ENCODE peak calls at places on chromosomes 12 and 14, in four cellular contexts. H, Z, F and U are unnamed samples.

GRCh38 chr12:12200363-12200762 is 66.5 kb downstream of the LRP6 start:
- DNase-seq in H (no peak), Z (no peak), F (no peak), U (no peak)

GRCh38 chr12:6888360-6888759 is 15.3 kb upstream of the SPSB2 start:
- DNase-seq in Z (no peak), H (no peak), F (no peak), U (no peak)

GRCh38 chr12:49916129-49916919 is 12.6 kb upstream of the FAIM2 start:
- DNase-seq in Z (no peak), H (no peak), F (no peak), U (no peak)

GRCh38 chr14:29242755-29243340 is 476.3 kb downstream of the FOXG1 start:
- DNase-seq in F (no peak), H (no peak), Z (no peak), U (no peak)

GRCh38 chr12:55847603-55848329 is 5.0 kb upstream of the MMP19 start:
- DNase-seq in Z (peak; percentile 95), H (peak; percentile 73), F (peak; percentile 70), U (no peak)

GRCh38 chr14:92430686-92431085 is 82.9 kb upstream of the RIN3 start:
- DNase-seq in Z (no peak), H (no peak), F (no peak), U (no peak)

GRCh38 chr14:63672417-63673180 is 30.9 kb upstream of the WDR89 start:
- DNase-seq in F (no peak), Z (no peak), H (no peak), U (no peak)

GRCh38 chr12:46451276-46452021 is 78.9 kb upstream of the SLC38A2 start:
- DNase-seq in H (no peak), Z (no peak), F (no peak), U (no peak)

GRCh38 chr12:57135487-57135886 is 7.2 kb downstream of the LRP1 start:
- DNase-seq in H (no peak), F (no peak), Z (no peak), U (no peak)

GRCh38 chr12:65335021-65335714 is 56.7 kb downstream of the MSRB3 start:
- DNase-seq in Z (no peak), F (peak; percentile 3), H (peak; percentile 42), U (no peak)

GRCh38 chr12:13670249-13670648 is 311.2 kb downstream of the GRIN2B start:
- DNase-seq in F (no peak), Z (no peak), H (no peak), U (no peak)

GRCh38 chr14:103562385-103563088 is at the start of the genes BAG5 and COA8:
- DNase-seq in H (peak; percentile 87), F (peak; percentile 89), Z (no peak), U (peak; percentile 95)

GRCh38 chr14:51431033-51431709 is 191.1 kb downstream of the TMX1 start:
- DNase-seq in F (no peak), Z (no peak), H (no peak), U (no peak)

GRCh38 chr12:19971396-19971802 is 396.9 kb upstream of the PDE3A start:
- DNase-seq in Z (no peak), F (no peak), H (no peak), U (no peak)

GRCh38 chr12:53327435-53328042 is 6.1 kb upstream of the AAAS start:
- DNase-seq in H (no peak), F (peak; percentile 21), Z (no peak), U (no peak)
- TF ChIP-seq CTCF in H (peak; percentile 13), F (no peak), Z (peak; percentile 18), U (peak; percentile 51)

DNA sequence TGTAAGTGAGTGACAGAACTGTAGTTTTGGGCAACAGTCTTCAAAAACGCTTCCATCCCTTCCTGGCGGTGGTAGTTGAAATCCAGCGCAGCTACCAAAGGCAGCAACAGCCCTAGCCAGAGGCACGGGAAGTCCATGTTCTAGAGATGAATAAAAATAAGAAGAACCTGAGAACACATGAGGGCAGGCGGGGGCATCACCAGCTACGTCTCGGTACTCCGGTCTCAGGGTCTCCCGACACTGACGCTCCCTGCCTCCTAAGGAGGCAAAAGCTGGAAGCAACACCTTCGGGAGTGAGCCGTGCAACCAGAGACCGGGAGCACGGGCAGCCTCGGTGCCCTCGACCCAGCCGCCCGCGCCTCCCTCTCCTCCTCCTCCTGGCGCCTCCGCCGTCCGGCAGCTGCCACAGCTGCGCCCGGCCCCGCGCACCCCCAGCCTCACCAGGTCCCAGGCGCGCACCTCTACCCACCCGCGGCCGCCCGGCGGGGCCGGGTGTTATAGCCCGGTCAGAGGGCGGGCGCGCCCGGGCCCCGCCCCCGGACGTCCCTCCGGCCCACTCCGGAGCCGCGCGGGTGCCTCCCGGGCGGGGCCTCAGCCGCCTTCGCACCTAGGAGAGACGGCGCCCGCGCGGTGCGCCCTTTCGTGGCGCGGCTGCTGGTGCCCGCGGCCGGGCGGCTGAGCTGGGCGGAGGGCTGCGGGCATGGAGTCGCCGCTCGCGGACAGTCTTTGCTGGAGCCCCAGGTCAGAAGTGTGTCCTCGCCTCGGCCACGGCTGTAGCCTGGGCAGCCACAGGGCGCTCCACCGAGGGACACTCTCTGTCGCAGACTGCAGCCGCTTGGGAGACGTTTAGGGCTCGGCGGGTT is at the start of gene CPM:
- DNase-seq in F (peak; percentile 85), H (peak; percentile 67), Z (no peak), U (peak; percentile 61)
- TF ChIP-seq CTCF in F (no peak), H (no peak), Z (no peak), U (no peak)

DNA sequence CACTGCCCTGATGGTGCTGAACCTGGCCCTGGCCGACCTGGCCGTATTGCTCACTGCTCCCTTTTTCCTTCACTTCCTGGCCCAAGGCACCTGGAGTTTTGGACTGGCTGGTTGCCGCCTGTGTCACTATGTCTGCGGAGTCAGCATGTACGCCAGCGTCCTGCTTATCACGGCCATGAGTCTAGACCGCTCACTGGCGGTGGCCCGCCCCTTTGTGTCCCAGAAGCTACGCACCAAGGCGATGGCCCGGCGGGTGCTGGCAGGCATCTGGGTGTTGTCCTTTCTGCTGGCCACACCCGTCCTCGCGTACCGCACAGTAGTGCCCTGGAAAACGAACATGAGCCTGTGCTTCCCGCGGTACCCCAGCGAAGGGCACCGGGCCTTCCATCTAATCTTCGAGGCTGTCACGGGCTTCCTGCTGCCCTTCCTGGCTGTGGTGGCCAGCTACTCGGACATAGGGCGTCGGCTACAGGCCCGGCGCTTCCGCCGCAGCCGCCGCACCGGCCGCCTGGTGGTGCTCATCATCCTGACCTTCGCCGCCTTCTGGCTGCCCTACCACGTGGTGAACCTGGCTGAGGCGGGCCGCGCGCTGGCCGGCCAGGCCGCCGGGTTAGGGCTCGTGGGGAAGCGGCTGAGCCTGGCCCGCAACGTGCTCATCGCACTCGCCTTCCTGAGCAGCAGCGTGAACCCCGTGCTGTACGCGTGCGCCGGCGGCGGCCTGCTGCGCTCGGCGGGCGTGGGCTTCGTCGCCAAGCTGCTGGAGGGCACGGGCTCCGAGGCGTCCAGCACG is 4.7 kb downstream of the LTB4R start:
- DNase-seq in Z (no peak), H (no peak), F (peak; percentile 70), U (peak; percentile 31)
- TF ChIP-seq CTCF in Z (peak; percentile 10), H (no peak), F (peak; percentile 18), U (no peak)

DNA sequence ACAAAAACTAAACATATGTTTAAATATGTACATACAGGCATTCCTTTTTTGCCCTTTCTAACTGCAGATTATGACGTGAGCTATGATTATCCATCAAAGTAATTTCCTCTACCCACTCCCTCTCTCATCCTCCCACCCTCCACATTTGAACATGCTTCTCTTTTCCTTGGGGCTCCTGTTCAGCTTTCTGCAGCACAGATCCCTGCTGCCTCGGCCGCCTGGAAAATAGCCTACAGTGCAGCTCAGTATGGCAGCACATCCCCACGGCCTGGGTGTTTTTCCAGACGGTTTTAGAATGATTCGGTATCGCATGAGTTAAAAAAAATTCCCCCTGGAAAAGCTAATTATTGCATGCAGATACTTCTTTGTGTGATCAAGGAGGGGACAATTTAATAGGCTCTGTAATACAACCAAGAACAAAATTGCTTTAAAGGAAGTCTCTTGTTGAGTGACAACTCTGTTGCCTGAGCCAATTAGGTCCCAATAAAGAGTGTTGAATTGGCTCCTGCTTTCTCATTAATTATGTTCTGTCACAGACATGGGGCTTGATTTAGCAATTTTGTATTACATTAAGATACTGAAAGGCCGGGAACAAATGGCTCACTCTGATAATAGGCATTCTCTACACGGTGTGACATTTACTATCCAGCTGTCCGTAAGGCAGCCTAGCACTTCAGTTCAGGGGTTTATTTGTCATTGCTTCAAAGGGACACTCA is 286.0 kb upstream of the G2E3 start:
- DNase-seq in F (no peak), Z (no peak), H (no peak), U (peak; percentile 24)
- TF ChIP-seq CTCF in F (no peak), Z (no peak), H (no peak), U (no peak)

GRCh38 chr12:27123642-27124041 is 41.3 kb upstream of the C12orf71 start:
- DNase-seq in Z (no peak), F (no peak), H (peak; percentile 31), U (no peak)
- TF ChIP-seq CTCF in Z (no peak), F (no peak), H (no peak), U (no peak)

GRCh38 chr12:82866227-82866803 is 179.6 kb downstream of the TMTC2 start:
- DNase-seq in H (no peak), F (no peak), Z (no peak), U (no peak)

GRCh38 chr12:82870825-82871377 is 184.2 kb downstream of the TMTC2 start:
- DNase-seq in F (no peak), H (no peak), Z (no peak), U (no peak)

GRCh38 chr12:82866946-82867345 is 180.2 kb downstream of the TMTC2 start:
- DNase-seq in H (no peak), Z (no peak), F (no peak), U (no peak)

GRCh38 chr12:82862876-82863649 is 176.4 kb downstream of the TMTC2 start:
- DNase-seq in Z (no peak), H (no peak), F (no peak), U (no peak)

DNA sequence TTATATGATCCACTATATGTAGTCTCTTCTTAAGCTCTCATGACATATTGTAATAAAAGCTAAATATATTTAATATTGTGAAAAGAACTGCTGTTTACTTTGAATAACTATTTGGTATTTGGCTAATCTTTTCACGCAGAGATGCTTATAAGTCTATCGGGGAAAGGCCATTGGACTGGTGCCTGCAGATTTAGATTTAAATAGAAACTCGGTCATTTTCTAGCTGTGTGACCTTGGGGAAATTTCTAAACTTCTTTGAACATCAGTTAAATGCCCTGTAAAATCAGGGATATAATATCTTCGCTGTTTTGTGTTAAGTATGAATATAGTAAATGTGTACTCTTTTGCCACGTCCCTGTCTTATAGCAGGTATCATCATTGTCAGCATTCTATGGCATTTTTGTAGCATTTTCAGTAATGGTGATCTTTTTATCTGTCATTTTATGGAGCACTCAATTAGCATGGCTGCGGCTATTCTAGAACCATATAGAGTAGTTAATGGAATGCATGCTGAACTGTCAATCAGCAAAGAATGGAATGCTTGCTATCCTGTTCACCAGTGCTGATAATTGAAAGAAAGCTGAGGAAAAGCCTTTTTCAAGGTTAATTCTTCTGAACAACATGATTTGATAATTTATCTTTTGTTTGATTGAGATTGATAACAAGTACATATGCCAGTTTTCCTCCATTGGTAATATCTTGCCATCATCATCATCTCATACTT is 181.2 kb downstream of the TMTC2 start:
- DNase-seq in F (no peak), Z (no peak), H (no peak), U (no peak)
- TF ChIP-seq CTCF in F (no peak), Z (no peak), H (no peak), U (no peak)

GRCh38 chr14:96938946-96939345 is 141.8 kb downstream of the VRK1 start:
- DNase-seq in Z (no peak), H (no peak), F (peak; percentile 4), U (no peak)
- TF ChIP-seq CTCF in Z (no peak), H (no peak), F (no peak), U (peak; percentile 62)

GRCh38 chr12:105278043-105278697 is 42.2 kb upstream of the APPL2 start:
- DNase-seq in F (no peak), Z (no peak), H (no peak), U (no peak)
- TF ChIP-seq CTCF in F (no peak), Z (peak; percentile 61), H (no peak), U (peak; percentile 45)